ENCODE peak calls at places on chromosomes 5 and 9, in four cellular contexts. E is cardiac muscle cell, N is NCI-H748 treated with DMSO at 0.1 percent for 48 hours, Z is transverse colon. F is an unnamed sample.

GRCh38 chr9:136160939-136161610 is 42.4 kb upstream of the TMEM250 start:
- DNase-seq in E (no peak), N (no peak), Z (no peak), F (no peak)

GRCh38 chr9:92965759-92966517 is 18.6 kb downstream of the FGD3 start:
- DNase-seq in E (no peak), N (no peak), Z (no peak), F (no peak)

GRCh38 chr9:78030553-78031270 is 899 bp downstream of the GNAQ start:
- DNase-seq in E (peak), N (peak), Z (peak), F (peak)

GRCh38 chr5:150374651-150375050 is 17.2 kb downstream of the TCOF1 start:
- DNase-seq in E (no peak), N (no peak), Z (no peak), F (no peak)

GRCh38 chr9:115524467-115525059 is 406.6 kb upstream of the TNC start:
- DNase-seq in E (peak), N (peak), Z (peak), F (peak)

GRCh38 chr5:83764101-83764500 is 43.4 kb upstream of the HAPLN1 start:
- DNase-seq in E (no peak), N (no peak), Z (no peak), F (no peak)

GRCh38 chr9:99127372-99128132 is 22.6 kb downstream of the TGFBR1 start:
- DNase-seq in E (no peak), N (no peak), Z (no peak), F (no peak)

GRCh38 chr5:132437604-132438275 is 52.8 kb downstream of the IRF1 start:
- DNase-seq in E (peak), N (no peak), Z (peak), F (peak)

GRCh38 chr9:127029548-127029947 is 92.9 kb downstream of the ANGPTL2 start:
- DNase-seq in E (peak), N (no peak), Z (no peak), F (no peak)

GRCh38 chr5:137147346-137147745 is 351.8 kb downstream of the SPOCK1 start:
- DNase-seq in E (peak), N (no peak), Z (no peak), F (no peak)